ENCODE peak calls at places on chromosome 20, in ten cellular contexts. One of them, this sample, is unnamed.
A peak's percentile ranks its signal among the peaks of the same experiment; 100 is the strongest.

GRCh38 chr20:50577175-50578018 is 67.2 kb downstream of the PTPN1 start:
- DNase-seq in HFF-Myc: no peak
- DNase-seq in globus pallidus: no peak
- DNase-seq in NCI-H524 treated with DMSO at 0.1 percent for 48 hours: no peak
- DNase-seq in GM12891: no peak
- DNase-seq in NAMALWA: no peak
- DNase-seq in M059J: no peak
- DNase-seq in lower lobe of right lung: peak; percentile 71
- DNase-seq in G401: peak; percentile 86
- DNase-seq in NK-92 treated with Interleukin-12 subunit alpha and Interleukin-12 subunit beta, amount 100 ng/mL, for 24 hours: no peak
- DNase-seq in this sample: no peak

GRCh38 chr20:38460040-38460623 is 12.5 kb upstream of the RALGAPB start:
- DNase-seq in HFF-Myc: peak; percentile 82
- DNase-seq in globus pallidus: no peak
- DNase-seq in NCI-H524 treated with DMSO at 0.1 percent for 48 hours: peak; percentile 30
- DNase-seq in GM12891: no peak
- DNase-seq in NAMALWA: no peak
- DNase-seq in M059J: peak; percentile 97
- DNase-seq in lower lobe of right lung: no peak
- DNase-seq in G401: peak; percentile 46
- DNase-seq in NK-92 treated with Interleukin-12 subunit alpha and Interleukin-12 subunit beta, amount 100 ng/mL, for 24 hours: no peak
- DNase-seq in this sample: peak; percentile 60

GRCh38 chr20:63553933-63554290 is at the start of gene FNDC11:
- DNase-seq in HFF-Myc: no peak
- DNase-seq in globus pallidus: no peak
- DNase-seq in NCI-H524 treated with DMSO at 0.1 percent for 48 hours: no peak
- DNase-seq in GM12891: no peak
- DNase-seq in NAMALWA: peak; percentile 73
- DNase-seq in M059J: no peak
- DNase-seq in lower lobe of right lung: peak; percentile 69
- DNase-seq in G401: no peak
- DNase-seq in NK-92 treated with Interleukin-12 subunit alpha and Interleukin-12 subunit beta, amount 100 ng/mL, for 24 hours: no peak
- DNase-seq in this sample: peak; percentile 58

GRCh38 chr20:51172558-51173428 is 149.9 kb upstream of the KCNG1 start:
- DNase-seq in HFF-Myc: no peak
- DNase-seq in globus pallidus: no peak
- DNase-seq in NCI-H524 treated with DMSO at 0.1 percent for 48 hours: no peak
- DNase-seq in GM12891: no peak
- DNase-seq in NAMALWA: peak; percentile 3
- DNase-seq in M059J: no peak
- DNase-seq in lower lobe of right lung: no peak
- DNase-seq in G401: no peak
- DNase-seq in NK-92 treated with Interleukin-12 subunit alpha and Interleukin-12 subunit beta, amount 100 ng/mL, for 24 hours: no peak
- DNase-seq in this sample: no peak

GRCh38 chr20:59402697-59403096 is 102.3 kb downstream of the EDN3 start:
- DNase-seq in HFF-Myc: no peak
- DNase-seq in globus pallidus: no peak
- DNase-seq in NCI-H524 treated with DMSO at 0.1 percent for 48 hours: no peak
- DNase-seq in GM12891: no peak
- DNase-seq in NAMALWA: no peak
- DNase-seq in M059J: no peak
- DNase-seq in lower lobe of right lung: no peak
- DNase-seq in G401: peak; percentile 70
- DNase-seq in NK-92 treated with Interleukin-12 subunit alpha and Interleukin-12 subunit beta, amount 100 ng/mL, for 24 hours: no peak
- DNase-seq in this sample: no peak

GRCh38 chr20:42113236-42113635 is 495.1 kb upstream of the CHD6 start:
- DNase-seq in HFF-Myc: no peak
- DNase-seq in globus pallidus: no peak
- DNase-seq in NCI-H524 treated with DMSO at 0.1 percent for 48 hours: no peak
- DNase-seq in GM12891: no peak
- DNase-seq in NAMALWA: no peak
- DNase-seq in M059J: no peak
- DNase-seq in lower lobe of right lung: no peak
- DNase-seq in G401: no peak
- DNase-seq in NK-92 treated with Interleukin-12 subunit alpha and Interleukin-12 subunit beta, amount 100 ng/mL, for 24 hours: no peak
- DNase-seq in this sample: no peak

GRCh38 chr20:17910828-17911294 is 57.7 kb downstream of the SNX5 start:
- DNase-seq in HFF-Myc: peak; percentile 72
- DNase-seq in globus pallidus: no peak
- DNase-seq in NCI-H524 treated with DMSO at 0.1 percent for 48 hours: no peak
- DNase-seq in GM12891: no peak
- DNase-seq in NAMALWA: no peak
- DNase-seq in M059J: peak; percentile 97
- DNase-seq in lower lobe of right lung: no peak
- DNase-seq in G401: no peak
- DNase-seq in NK-92 treated with Interleukin-12 subunit alpha and Interleukin-12 subunit beta, amount 100 ng/mL, for 24 hours: no peak
- DNase-seq in this sample: peak; percentile 93

GRCh38 chr20:2752631-2753455 is 47.6 kb downstream of the CPXM1 start:
- DNase-seq in HFF-Myc: no peak
- DNase-seq in globus pallidus: no peak
- DNase-seq in NCI-H524 treated with DMSO at 0.1 percent for 48 hours: no peak
- DNase-seq in GM12891: no peak
- DNase-seq in NAMALWA: no peak
- DNase-seq in M059J: peak; percentile 51
- DNase-seq in lower lobe of right lung: peak; percentile 64
- DNase-seq in G401: peak; percentile 20
- DNase-seq in NK-92 treated with Interleukin-12 subunit alpha and Interleukin-12 subunit beta, amount 100 ng/mL, for 24 hours: no peak
- DNase-seq in this sample: peak; percentile 70

GRCh38 chr20:34190679-34191090 is 50.5 kb upstream of the ASIP start:
- DNase-seq in HFF-Myc: peak; percentile 82
- DNase-seq in globus pallidus: peak; percentile 76
- DNase-seq in NCI-H524 treated with DMSO at 0.1 percent for 48 hours: peak; percentile 47
- DNase-seq in GM12891: peak; percentile 38
- DNase-seq in NAMALWA: peak; percentile 66
- DNase-seq in M059J: peak; percentile 86
- DNase-seq in lower lobe of right lung: peak; percentile 67
- DNase-seq in G401: peak; percentile 80
- DNase-seq in NK-92 treated with Interleukin-12 subunit alpha and Interleukin-12 subunit beta, amount 100 ng/mL, for 24 hours: peak; percentile 49
- DNase-seq in this sample: peak; percentile 93

GRCh38 chr20:32971703-32972161 is 32.5 kb downstream of the SUN5 start:
- DNase-seq in HFF-Myc: no peak
- DNase-seq in globus pallidus: no peak
- DNase-seq in NCI-H524 treated with DMSO at 0.1 percent for 48 hours: no peak
- DNase-seq in GM12891: no peak
- DNase-seq in NAMALWA: no peak
- DNase-seq in M059J: no peak
- DNase-seq in lower lobe of right lung: no peak
- DNase-seq in G401: no peak
- DNase-seq in NK-92 treated with Interleukin-12 subunit alpha and Interleukin-12 subunit beta, amount 100 ng/mL, for 24 hours: no peak
- DNase-seq in this sample: no peak

GRCh38 chr20:1912056-1912455 is 16.8 kb downstream of the SIRPA start:
- DNase-seq in HFF-Myc: no peak
- DNase-seq in globus pallidus: no peak
- DNase-seq in NCI-H524 treated with DMSO at 0.1 percent for 48 hours: no peak
- DNase-seq in GM12891: no peak
- DNase-seq in NAMALWA: no peak
- DNase-seq in M059J: no peak
- DNase-seq in lower lobe of right lung: no peak
- DNase-seq in G401: peak; percentile 56
- DNase-seq in NK-92 treated with Interleukin-12 subunit alpha and Interleukin-12 subunit beta, amount 100 ng/mL, for 24 hours: no peak
- DNase-seq in this sample: no peak

GRCh38 chr20:1841554-1842140 is 53.6 kb upstream of the SIRPA start:
- DNase-seq in HFF-Myc: no peak
- DNase-seq in globus pallidus: peak; percentile 70
- DNase-seq in NCI-H524 treated with DMSO at 0.1 percent for 48 hours: no peak
- DNase-seq in GM12891: no peak
- DNase-seq in NAMALWA: no peak
- DNase-seq in M059J: peak; percentile 44
- DNase-seq in lower lobe of right lung: peak; percentile 60
- DNase-seq in G401: peak; percentile 53
- DNase-seq in NK-92 treated with Interleukin-12 subunit alpha and Interleukin-12 subunit beta, amount 100 ng/mL, for 24 hours: no peak
- DNase-seq in this sample: peak; percentile 66

This sample was measured in GM23248.